ENCODE peak calls at places on chromosome 2, in six cellular contexts. One of them, this sample, is unnamed.

GRCh38 chr2:163673522-163673921 is 62.3 kb downstream of the FIGN start:
- DNase-seq in SK-N-SH: no peak
- DNase-seq in GM12891: no peak
- DNase-seq in K562: no peak
- DNase-seq in HepG2: no peak
- DNase-seq in H1: no peak
- DNase-seq in this sample: no peak

GRCh38 chr2:17765423-17765822 is 11.5 kb downstream of the GEN1 start:
- DNase-seq in SK-N-SH: no peak
- DNase-seq in K562: no peak
- DNase-seq in H1: no peak
- DNase-seq in GM12891: no peak
- DNase-seq in HepG2: peak
- DNase-seq in this sample: no peak

GRCh38 chr2:45952591-45952990 is 301.1 kb downstream of the PRKCE start:
- DNase-seq in HepG2: no peak
- DNase-seq in H1: no peak
- DNase-seq in GM12891: no peak
- DNase-seq in SK-N-SH: no peak
- DNase-seq in K562: no peak
- DNase-seq in this sample: no peak

GRCh38 chr2:30714811-30715709 is 92.2 kb downstream of the CAPN13 start:
- DNase-seq in HepG2: no peak
- DNase-seq in K562: no peak
- DNase-seq in GM12891: no peak
- DNase-seq in H1: no peak
- DNase-seq in SK-N-SH: no peak
- DNase-seq in this sample: no peak

GRCh38 chr2:175233135-175233719 is 51.7 kb upstream of the ATP5MC3 start:
- DNase-seq in K562: no peak
- DNase-seq in SK-N-SH: no peak
- DNase-seq in GM12891: no peak
- DNase-seq in HepG2: no peak
- DNase-seq in H1: no peak
- DNase-seq in this sample: no peak

GRCh38 chr2:126945118-126945517 is 46.4 kb downstream of the TEX51 start:
- DNase-seq in SK-N-SH: peak
- DNase-seq in HepG2: no peak
- DNase-seq in GM12891: no peak
- DNase-seq in K562: no peak
- DNase-seq in H1: no peak
- DNase-seq in this sample: no peak

GRCh38 chr2:60472026-60472425 is 81.4 kb downstream of the BCL11A start:
- DNase-seq in SK-N-SH: no peak
- DNase-seq in H1: no peak
- DNase-seq in GM12891: no peak
- DNase-seq in HepG2: no peak
- DNase-seq in K562: no peak
- DNase-seq in this sample: no peak

GRCh38 chr2:70304501-70304900 is 2.6 kb upstream of the FAM136A start:
- DNase-seq in H1: no peak
- DNase-seq in GM12891: no peak
- DNase-seq in K562: no peak
- DNase-seq in SK-N-SH: no peak
- DNase-seq in HepG2: no peak
- DNase-seq in this sample: no peak

GRCh38 chr2:157839162-157839801 is 36.8 kb downstream of the ACVR1 start:
- DNase-seq in HepG2: peak
- DNase-seq in K562: peak
- DNase-seq in GM12891: no peak
- DNase-seq in H1: peak
- DNase-seq in SK-N-SH: peak
- DNase-seq in this sample: no peak

GRCh38 chr2:229445013-229445412 is 173.9 kb upstream of the PID1 start:
- DNase-seq in SK-N-SH: no peak
- DNase-seq in HepG2: peak
- DNase-seq in H1: peak
- DNase-seq in K562: no peak
- DNase-seq in GM12891: no peak
- DNase-seq in this sample: no peak

GRCh38 chr2:216151313-216152030 is 42.3 kb downstream of the XRCC5 start:
- DNase-seq in H1: no peak
- DNase-seq in GM12891: no peak
- DNase-seq in SK-N-SH: peak
- DNase-seq in HepG2: no peak
- DNase-seq in K562: no peak
- DNase-seq in this sample: no peak

GRCh38 chr2:10497797-10498251 is 49.7 kb upstream of the ODC1 start:
- DNase-seq in K562: peak
- DNase-seq in GM12891: no peak
- DNase-seq in SK-N-SH: peak
- DNase-seq in HepG2: peak
- DNase-seq in H1: no peak
- DNase-seq in this sample: no peak

GRCh38 chr2:222609391-222609790 is 46.5 kb downstream of the FARSB start:
- DNase-seq in SK-N-SH: no peak
- DNase-seq in HepG2: no peak
- DNase-seq in K562: no peak
- DNase-seq in H1: no peak
- DNase-seq in GM12891: no peak
- DNase-seq in this sample: no peak

GRCh38 chr2:8662239-8662879 is 19.5 kb upstream of the ID2 start:
- DNase-seq in HepG2: peak
- DNase-seq in K562: peak
- DNase-seq in SK-N-SH: peak
- DNase-seq in GM12891: no peak
- DNase-seq in H1: no peak
- DNase-seq in this sample: no peak

GRCh38 chr2:221570321-221571107 is 1.6 kb downstream of the EPHA4 start:
- DNase-seq in K562: no peak
- DNase-seq in SK-N-SH: peak
- DNase-seq in HepG2: no peak
- DNase-seq in GM12891: no peak
- DNase-seq in H1: no peak
- DNase-seq in this sample: peak

GRCh38 chr2:234494361-234495075 is 2.4 kb downstream of the ARL4C start:
- DNase-seq in SK-N-SH: no peak
- DNase-seq in GM12891: no peak
- DNase-seq in HepG2: no peak
- DNase-seq in H1: no peak
- DNase-seq in K562: no peak
- DNase-seq in this sample: no peak

GRCh38 chr2:169162613-169163012 is 93.2 kb downstream of the DHRS9 start:
- DNase-seq in HepG2: no peak
- DNase-seq in H1: no peak
- DNase-seq in GM12891: no peak
- DNase-seq in SK-N-SH: no peak
- DNase-seq in K562: no peak
- DNase-seq in this sample: no peak

GRCh38 chr2:45919711-45920111 is 268.2 kb downstream of the PRKCE start:
- DNase-seq in K562: no peak
- DNase-seq in GM12891: peak
- DNase-seq in SK-N-SH: no peak
- DNase-seq in H1: no peak
- DNase-seq in HepG2: no peak
- DNase-seq in this sample: no peak

GRCh38 chr2:191758420-191759199 is 80.7 kb downstream of the NABP1 start:
- DNase-seq in GM12891: peak
- DNase-seq in SK-N-SH: peak
- DNase-seq in H1: peak
- DNase-seq in HepG2: peak
- DNase-seq in K562: peak
- DNase-seq in this sample: peak

GRCh38 chr2:132670104-132670960 is at the start of gene LYPD1:
- DNase-seq in H1: no peak
- DNase-seq in HepG2: no peak
- DNase-seq in K562: no peak
- DNase-seq in SK-N-SH: peak
- DNase-seq in GM12891: no peak
- DNase-seq in this sample: no peak

GRCh38 chr2:112074506-112074905 is 19.4 kb downstream of the TMEM87B start:
- DNase-seq in SK-N-SH: no peak
- DNase-seq in H1: no peak
- DNase-seq in K562: no peak
- DNase-seq in GM12891: no peak
- DNase-seq in HepG2: no peak
- DNase-seq in this sample: no peak

GRCh38 chr2:216535454-216535995 is 36.9 kb downstream of the RPL37A start:
- DNase-seq in GM12891: no peak
- DNase-seq in K562: no peak
- DNase-seq in SK-N-SH: no peak
- DNase-seq in H1: no peak
- DNase-seq in HepG2: peak
- DNase-seq in this sample: no peak

GRCh38 chr2:8636691-8637636 is 44.9 kb upstream of the ID2 start:
- DNase-seq in H1: peak
- DNase-seq in GM12891: no peak
- DNase-seq in SK-N-SH: no peak
- DNase-seq in HepG2: no peak
- DNase-seq in K562: no peak
- DNase-seq in this sample: no peak

GRCh38 chr2:169790581-169790980 is 8.1 kb upstream of the SSB start:
- DNase-seq in HepG2: no peak
- DNase-seq in H1: no peak
- DNase-seq in SK-N-SH: no peak
- DNase-seq in K562: no peak
- DNase-seq in GM12891: no peak
- DNase-seq in this sample: no peak

GRCh38 chr2:169767243-169767888 is 31.3 kb upstream of the SSB start:
- DNase-seq in GM12891: peak
- DNase-seq in H1: no peak
- DNase-seq in SK-N-SH: peak
- DNase-seq in K562: peak
- DNase-seq in HepG2: peak
- DNase-seq in this sample: peak

GRCh38 chr2:76870011-76870410 is 652.2 kb downstream of the LRRTM4 start:
- DNase-seq in SK-N-SH: no peak
- DNase-seq in H1: no peak
- DNase-seq in HepG2: no peak
- DNase-seq in GM12891: no peak
- DNase-seq in K562: no peak
- DNase-seq in this sample: no peak

DNA sequence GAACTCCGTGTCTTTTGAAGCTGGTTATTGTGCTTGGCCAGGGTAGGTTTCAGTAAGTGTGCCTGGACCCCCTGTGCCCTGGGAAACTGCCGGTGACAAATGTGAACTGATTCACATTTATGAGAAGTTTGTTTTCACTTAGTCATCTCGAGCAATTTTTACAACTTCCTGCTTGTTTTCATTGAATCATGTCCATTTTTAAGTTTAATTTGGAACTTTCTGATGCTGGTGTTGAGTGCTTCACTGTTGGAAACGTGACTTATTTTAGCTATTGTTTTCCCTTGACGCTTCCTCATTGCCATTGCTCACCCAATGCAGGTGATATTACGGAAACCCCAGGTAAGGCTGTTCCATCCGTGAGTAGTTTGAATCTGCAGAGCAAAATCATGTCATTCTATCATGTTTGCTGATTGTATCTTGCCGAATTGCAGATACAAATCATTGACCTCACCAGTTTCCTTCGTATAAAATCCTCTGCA is 97.2 kb downstream of the RTN4 start:
- DNase-seq in SK-N-SH: no peak
- DNase-seq in K562: no peak
- DNase-seq in H1: no peak
- DNase-seq in GM12891: no peak
- DNase-seq in HepG2: no peak
- DNase-seq in this sample: no peak
- TF ChIP-seq TAF1 in SK-N-SH: no peak
- TF ChIP-seq TAF1 in K562: no peak
- TF ChIP-seq TAF1 in H1: no peak
- TF ChIP-seq TAF1 in GM12891: no peak
- TF ChIP-seq TAF1 in HepG2: no peak
- TF ChIP-seq TAF1 in this sample: no peak

GRCh38 chr2:144131042-144131441 is 388.9 kb downstream of the ZEB2 start:
- DNase-seq in K562: no peak
- DNase-seq in H1: no peak
- DNase-seq in GM12891: no peak
- DNase-seq in SK-N-SH: no peak
- DNase-seq in HepG2: no peak
- DNase-seq in this sample: no peak
- TF ChIP-seq TAF1 in K562: no peak
- TF ChIP-seq TAF1 in H1: no peak
- TF ChIP-seq TAF1 in GM12891: no peak
- TF ChIP-seq TAF1 in SK-N-SH: no peak
- TF ChIP-seq TAF1 in HepG2: no peak
- TF ChIP-seq TAF1 in this sample: no peak

DNA sequence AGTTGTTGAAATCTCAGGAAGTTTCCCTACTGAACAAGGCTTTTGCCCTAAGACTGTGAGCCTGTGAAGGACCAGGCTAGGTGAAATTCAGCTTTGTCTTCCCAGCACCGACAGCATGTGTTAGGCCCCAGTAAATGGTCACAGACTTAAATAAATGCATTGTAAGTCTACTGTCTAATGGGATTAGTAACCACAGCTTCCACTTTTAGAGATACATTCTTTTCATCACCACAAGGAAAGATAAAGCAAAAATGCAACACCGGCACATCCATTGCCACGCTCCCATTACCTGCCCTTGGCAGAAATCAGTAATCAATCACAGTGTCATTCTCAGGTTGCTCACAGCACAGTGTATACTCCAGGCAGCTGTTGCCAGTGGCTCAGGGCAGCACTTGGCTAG is 59.3 kb downstream of the CRACDL start:
- DNase-seq in H1: no peak
- DNase-seq in SK-N-SH: no peak
- DNase-seq in HepG2: no peak
- DNase-seq in K562: no peak
- DNase-seq in GM12891: no peak
- DNase-seq in this sample: no peak
- TF ChIP-seq TAF1 in H1: no peak
- TF ChIP-seq TAF1 in SK-N-SH: no peak
- TF ChIP-seq TAF1 in HepG2: no peak
- TF ChIP-seq TAF1 in K562: no peak
- TF ChIP-seq TAF1 in GM12891: no peak
- TF ChIP-seq TAF1 in this sample: no peak

DNA sequence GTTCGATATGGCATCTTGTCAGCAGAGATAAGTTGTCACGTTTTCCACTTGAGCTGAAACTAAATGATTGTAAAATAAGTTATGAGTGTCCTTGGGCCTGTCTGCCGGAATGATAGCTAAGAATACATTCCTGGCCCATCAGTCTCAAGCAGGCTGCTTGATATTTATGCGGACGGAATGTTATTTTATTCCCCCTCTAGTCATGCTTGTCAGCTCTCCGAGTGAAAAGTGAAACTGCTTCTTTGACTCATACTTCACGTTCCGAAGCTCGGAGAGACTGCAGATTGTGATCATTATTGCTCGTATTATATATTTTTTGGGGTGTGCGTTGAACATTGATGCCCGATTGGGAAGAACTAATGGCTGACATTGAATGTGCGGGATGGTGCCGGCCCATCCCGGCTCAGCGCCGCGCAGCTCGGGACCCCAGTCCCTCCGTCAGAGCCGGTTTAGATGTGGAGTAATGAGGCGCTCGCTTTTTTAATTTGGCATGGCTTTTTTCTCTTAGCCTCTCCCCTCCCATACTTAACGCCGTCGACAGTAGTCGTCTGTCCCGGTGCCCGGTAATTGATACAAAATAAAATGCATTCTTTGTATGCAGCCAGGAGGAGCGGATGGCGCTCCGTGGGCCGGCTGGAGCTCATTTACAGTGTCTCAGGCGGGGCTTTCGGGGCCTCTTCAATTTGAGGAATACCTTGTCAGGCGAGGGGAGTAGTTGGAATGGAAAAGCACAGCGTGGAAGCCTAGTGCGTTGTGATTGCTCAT is 209.4 kb downstream of the GBX2 start:
- DNase-seq in SK-N-SH: no peak
- DNase-seq in K562: no peak
- DNase-seq in GM12891: no peak
- DNase-seq in HepG2: no peak
- DNase-seq in H1: no peak
- DNase-seq in this sample: no peak
- TF ChIP-seq TAF1 in SK-N-SH: no peak
- TF ChIP-seq TAF1 in K562: no peak
- TF ChIP-seq TAF1 in GM12891: no peak
- TF ChIP-seq TAF1 in HepG2: no peak
- TF ChIP-seq TAF1 in H1: no peak
- TF ChIP-seq TAF1 in this sample: no peak